ENCODE peak calls at places on chromosomes 1 and 21, in six cellular contexts. A is T-helper 2 cell, B is SW480, X is fibroblast of the conjunctiva, Z is AG08395, D is NCI-H1436. U is an unnamed sample.

GRCh38 chr1:145785481-145785880 is 38.4 kb downstream of the RNF115 start:
- DNase-seq in A (no peak), B (no peak), X (no peak), Z (no peak), D (no peak), U (no peak)

GRCh38 chr1:199786695-199787094 is 240.8 kb upstream of the NR5A2 start:
- DNase-seq in A (no peak), B (no peak), X (no peak), Z (no peak), D (no peak), U (no peak)

GRCh38 chr21:44011123-44011773 is 861 bp upstream of the TRAPPC10 start:
- DNase-seq in A (no peak), B (no peak), X (no peak), Z (no peak), D (no peak), U (no peak)

GRCh38 chr1:214498030-214498429 is 53.4 kb downstream of the PTPN14 start:
- DNase-seq in A (no peak), B (no peak), X (no peak), Z (no peak), D (no peak), U (no peak)

GRCh38 chr1:243420968-243421675 is 165.3 kb downstream of the SDCCAG8 start:
- DNase-seq in A (no peak), B (peak), X (no peak), Z (peak), D (peak), U (no peak)

GRCh38 chr1:177913762-177914540 is 55.9 kb downstream of the SEC16B start:
- DNase-seq in A (no peak), B (peak), X (peak), Z (peak), D (no peak), U (peak)

GRCh38 chr1:14443164-14443787 is 155.2 kb upstream of the KAZN start:
- DNase-seq in A (no peak), B (no peak), X (no peak), Z (peak), D (peak), U (no peak)

GRCh38 chr1:79373481-79374132 is 367.1 kb upstream of the ADGRL4 start:
- DNase-seq in A (no peak), B (no peak), X (no peak), Z (peak), D (no peak), U (peak)

GRCh38 chr1:16048573-16049189 is 5.1 kb downstream of the CLCNKB start:
- DNase-seq in A (no peak), B (no peak), X (peak), Z (peak), D (peak), U (peak)

GRCh38 chr1:111275780-111276433 is 14.7 kb upstream of the CHIA start:
- DNase-seq in A (no peak), B (no peak), X (no peak), Z (no peak), D (no peak), U (no peak)

GRCh38 chr21:38269567-38269917 is 12.8 kb downstream of the KCNJ15 start:
- DNase-seq in A (no peak), B (no peak), X (no peak), Z (no peak), D (no peak), U (no peak)

U was measured in T47D.